ENCODE peak calls at places on chromosomes 12 and 14, in four cellular contexts. T, A, H and P are unnamed samples.

GRCh38 chr12:67482751-67483661 is 165.5 kb upstream of the DYRK2 start:
- DNase-seq in A (peak), T (no peak), H (no peak), P (no peak)

GRCh38 chr12:113407931-113408585 is 4.4 kb upstream of the SDS start:
- DNase-seq in A (no peak), T (no peak), H (no peak), P (no peak)

GRCh38 chr12:131636940-131637750 is 73.7 kb upstream of the SFSWAP start:
- DNase-seq in H (no peak), A (no peak), T (no peak), P (no peak)

GRCh38 chr12:11497995-11498394 is 102.6 kb upstream of the PRB2 start:
- DNase-seq in H (no peak), A (peak), T (no peak), P (no peak)

GRCh38 chr14:59679872-59680271 is 103.3 kb upstream of the CCDC175 start:
- DNase-seq in A (no peak), T (no peak), H (no peak), P (no peak)

GRCh38 chr14:52044791-52045522 is 23.9 kb downstream of the NID2 start:
- DNase-seq in H (no peak), T (no peak), A (no peak), P (no peak)

GRCh38 chr14:26412421-26412820 is 185.4 kb downstream of the NOVA1 start:
- DNase-seq in A (no peak), T (no peak), H (no peak), P (no peak)

GRCh38 chr14:60232185-60232584 is 16.8 kb upstream of the PPM1A start:
- DNase-seq in A (no peak), T (no peak), H (no peak), P (no peak)

GRCh38 chr12:15831315-15831993 is 42.3 kb upstream of the EPS8 start:
- DNase-seq in H (no peak), T (no peak), A (no peak), P (no peak)

GRCh38 chr12:49917788-49918173 is 14.1 kb upstream of the FAIM2 start:
- DNase-seq in A (no peak), T (no peak), H (no peak), P (no peak)

GRCh38 chr12:108884116-108885012 is 4.5 kb downstream of the DAO start:
- DNase-seq in H (peak), A (no peak), T (peak), P (peak)

GRCh38 chr14:60656755-60657608 is 7.7 kb upstream of the SIX1 start:
- DNase-seq in T (no peak), H (peak), A (peak), P (no peak)

GRCh38 chr12:28974890-28975289 is 174.2 kb upstream of the FAR2 start:
- DNase-seq in A (no peak), T (no peak), H (no peak), P (no peak)

GRCh38 chr12:7832059-7832696 is 40.5 kb downstream of the SLC2A14 start:
- DNase-seq in A (no peak), T (no peak), H (peak), P (peak)

GRCh38 chr12:89389755-89390661 is 37.7 kb upstream of the DUSP6 start:
- DNase-seq in T (no peak), A (no peak), H (peak), P (no peak)

GRCh38 chr12:131927110-131928079 is 1.7 kb upstream of the PUS1 start:
- DNase-seq in A (no peak), H (no peak), T (no peak), P (no peak)

GRCh38 chr12:96981053-96981452 is 74.0 kb downstream of the NEDD1 start:
- DNase-seq in A (no peak), T (no peak), H (no peak), P (peak)
- TF ChIP-seq ZNF274 in A (no peak), T (no peak), H (no peak), P (no peak)

DNA sequence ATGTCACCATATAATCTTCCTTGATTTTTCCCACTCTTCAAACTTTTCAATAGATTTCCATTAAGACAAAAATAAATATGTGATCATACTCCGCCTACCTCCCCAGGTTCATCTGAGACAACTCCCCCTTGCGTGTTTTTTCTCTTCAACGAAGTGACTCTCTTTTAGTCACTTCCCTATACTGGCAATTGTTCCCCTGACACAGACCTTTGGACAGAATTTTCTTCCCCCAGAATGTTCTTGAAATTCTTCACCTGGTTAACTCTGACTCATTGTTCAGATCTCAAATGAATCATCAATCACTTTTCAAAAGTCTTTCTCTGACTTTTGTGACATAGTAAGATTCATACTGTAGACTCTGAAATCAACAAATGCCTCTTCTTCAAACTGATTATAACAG is 727.3 kb upstream of the LMO3 start:
- DNase-seq in A (no peak), T (no peak), H (no peak), P (no peak)
- TF ChIP-seq SUZ12 in A (no peak), T (no peak), H (no peak), P (no peak)

DNA sequence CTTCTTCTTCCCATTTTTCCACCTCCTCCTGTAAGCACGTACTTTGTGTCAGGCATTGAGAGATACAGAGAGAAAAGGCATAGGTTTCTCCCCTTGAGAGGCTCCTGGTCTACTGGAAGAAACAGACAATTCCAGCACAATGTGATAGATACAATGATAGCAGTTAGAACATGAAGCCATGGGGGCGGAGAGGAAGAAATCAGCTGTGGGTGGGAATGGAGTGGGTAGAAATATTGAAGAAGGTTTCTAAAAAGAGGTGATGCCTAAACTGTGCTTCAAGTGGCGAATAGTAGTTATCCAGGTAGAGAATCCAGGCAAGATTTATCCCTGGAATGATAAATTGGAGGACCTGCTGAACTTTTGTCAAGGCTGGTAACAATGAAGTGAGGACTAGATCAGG is 528.8 kb downstream of the NRXN3 start:
- DNase-seq in H (no peak), T (no peak), A (no peak), P (no peak)
- TF ChIP-seq ZNF274 in H (no peak), T (no peak), A (no peak), P (no peak)

GRCh38 chr14:23097786-23098185 is 2.5 kb downstream of the C14orf119 start:
- DNase-seq in H (no peak), T (no peak), A (no peak), P (no peak)
- TF ChIP-seq SUZ12 in H (no peak), T (no peak), A (no peak), P (no peak)